ENCODE peak calls at places on chromosomes 2 and 18, in seven cellular contexts. T is GM10248; W is KBM-7; H is stimulated activated CD4-positive, alpha-beta T cell treated with anti-CD3 and anti-CD28 coated beads, Interleukin-15, amount 100 ng/mL, for 24 hours; Z is T-helper 2 cell; E is M059J; P is right lobe of liver. R is an unnamed sample.
A peak's percentile ranks its signal among the peaks of the same experiment; 100 is the strongest.

GRCh38 chr2:223027442-223027841 is 24.5 kb upstream of the KCNE4 start:
- DNase-seq in T (no peak), W (no peak), H (no peak), Z (no peak), E (peak; percentile 92), P (no peak), R (no peak)

GRCh38 chr18:12307251-12307736 is 747 bp upstream of the TUBB6 start:
- DNase-seq in T (peak; percentile 37), W (no peak), H (peak; percentile 15), Z (no peak), E (peak; percentile 36), P (no peak), R (no peak)

GRCh38 chr2:68719912-68720311 is 14.7 kb upstream of the ARHGAP25 start:
- DNase-seq in T (no peak), W (no peak), H (no peak), Z (no peak), E (no peak), P (no peak), R (no peak)

GRCh38 chr2:20450201-20451108 is 3.6 kb downstream of the RHOB start:
- DNase-seq in T (no peak), W (no peak), H (no peak), Z (no peak), E (peak; percentile 83), P (peak; percentile 79), R (no peak)

GRCh38 chr2:161315380-161315779 is 7.2 kb downstream of the PSMD14 start:
- DNase-seq in T (no peak), W (no peak), H (no peak), Z (no peak), E (no peak), P (no peak), R (no peak)

GRCh38 chr2:88006912-88007439 is 9.4 kb downstream of the RNU2-63P start:
- DNase-seq in T (no peak), W (no peak), H (no peak), Z (no peak), E (no peak), P (no peak), R (no peak)

GRCh38 chr2:172658945-172659344 is 76.7 kb upstream of the RAPGEF4 start:
- DNase-seq in T (no peak), W (no peak), H (no peak), Z (no peak), E (no peak), P (no peak), R (no peak)

GRCh38 chr2:41782306-41783158 is 265.3 kb upstream of the PKDCC start:
- DNase-seq in T (peak; percentile 34), W (peak; percentile 46), H (peak; percentile 24), Z (no peak), E (peak; percentile 13), P (no peak), R (peak; percentile 2)

GRCh38 chr2:241123816-241124536 is 21.9 kb upstream of the MTERF4 start:
- DNase-seq in T (no peak), W (no peak), H (peak; percentile 58), Z (peak; percentile 60), E (no peak), P (peak; percentile 89), R (no peak)